ENCODE peak calls at places on chromosomes 16 and 17, in eight cellular contexts. V, A, K, Z, B, Q, T and J are unnamed samples.

GRCh38 chr16:4307215-4308037 is 8.4 kb upstream of the GLIS2 start:
- DNase-seq in Z (peak), Q (peak), B (peak), K (peak), A (peak), V (peak), T (peak), J (peak)

GRCh38 chr17:49494937-49495841 is at the start of gene NGFR:
- DNase-seq in T (peak), Q (peak), K (peak), Z (peak), B (peak), A (peak), V (peak), J (peak)

GRCh38 chr17:20999044-20999573 is 43.7 kb downstream of the USP22 start:
- DNase-seq in T (no peak), A (no peak), Q (no peak), B (no peak), K (peak), V (peak), Z (no peak), J (no peak)

GRCh38 chr17:64718058-64718457 is 56.0 kb upstream of the SMURF2 start:
- DNase-seq in Z (no peak), T (no peak), B (peak), Q (no peak), K (no peak), A (no peak), V (no peak), J (no peak)

GRCh38 chr16:83992624-83993023 is 24.6 kb downstream of the NECAB2 start:
- DNase-seq in A (no peak), B (peak), K (peak), Z (no peak), V (peak), T (peak), Q (no peak), J (peak)

GRCh38 chr16:50246299-50247122 is 19.8 kb upstream of the ADCY7 start:
- DNase-seq in T (peak), A (no peak), V (no peak), K (peak), Q (no peak), Z (peak), B (no peak), J (no peak)

GRCh38 chr16:22192261-22193133 is 13.6 kb upstream of the EEF2K start:
- DNase-seq in Q (peak), V (peak), K (peak), T (peak), A (peak), Z (peak), B (peak), J (peak)

GRCh38 chr17:72684405-72685020 is 408.0 kb downstream of the SLC39A11 start:
- DNase-seq in Z (no peak), K (no peak), V (no peak), A (no peak), B (peak), T (no peak), Q (no peak), J (no peak)

GRCh38 chr17:30808785-30809286 is 15.7 kb downstream of the CRLF3 start:
- DNase-seq in K (no peak), V (peak), B (no peak), T (no peak), Q (no peak), Z (peak), A (no peak), J (no peak)